ENCODE peak calls at places on chromosomes 6 and 20, in ten cellular contexts. S is fibroblast of the aortic adventitia, G is transverse colon, K is cardiac muscle cell, F is HCT116, E is tibial artery, A is brain microvascular endothelial cell, R is heart right ventricle, J is AG10803, L is ascending aorta. T is an unnamed sample.

GRCh38 chr6:3280866-3281465 is 22.2 kb downstream of the PSMG4 start:
- DNase-seq in R (no peak), J (peak), A (peak), L (peak), F (no peak), S (peak), K (no peak), E (peak), G (peak), T (no peak)

GRCh38 chr6:157393667-157394329 is 12.8 kb downstream of the ZDHHC14 start:
- DNase-seq in J (no peak), R (no peak), L (no peak), S (no peak), E (no peak), A (no peak), F (no peak), K (no peak), G (no peak), T (no peak)

GRCh38 chr6:82217014-82217621 is 30.4 kb downstream of the IBTK start:
- DNase-seq in K (no peak), F (no peak), J (no peak), S (no peak), G (no peak), R (no peak), A (no peak), L (no peak), E (no peak), T (no peak)

GRCh38 chr20:23096073-23096472 is 9.9 kb upstream of the CD93 start:
- DNase-seq in G (no peak), S (no peak), J (no peak), A (no peak), F (no peak), K (no peak), L (no peak), R (no peak), E (no peak), T (no peak)

GRCh38 chr6:33123732-33124524 is 48.1 kb downstream of the HLA-DPB1 start:
- DNase-seq in R (no peak), L (no peak), E (no peak), K (peak), G (no peak), F (peak), J (peak), A (no peak), S (peak), T (no peak)

GRCh38 chr20:9889270-9889981 is 50.5 kb upstream of the PAK5 start:
- DNase-seq in J (no peak), A (no peak), F (no peak), R (no peak), K (no peak), S (no peak), E (no peak), L (no peak), G (no peak), T (no peak)

GRCh38 chr6:20486641-20487040 is 47.6 kb upstream of the CDKAL1 start:
- DNase-seq in E (no peak), L (no peak), G (no peak), S (no peak), R (no peak), J (no peak), A (no peak), K (no peak), F (no peak), T (no peak)

GRCh38 chr6:44932651-44933091 is 395.5 kb upstream of the RUNX2 start:
- DNase-seq in L (no peak), S (no peak), A (no peak), E (no peak), K (no peak), G (no peak), J (no peak), F (no peak), R (no peak), T (no peak)

GRCh38 chr20:23624307-23624706 is 13.4 kb downstream of the CST3 start:
- DNase-seq in R (no peak), J (no peak), E (no peak), L (no peak), S (peak), F (no peak), K (no peak), A (peak), G (no peak), T (no peak)

GRCh38 chr6:27867941-27868705 is 44.1 kb downstream of the OR2B2 start:
- DNase-seq in E (no peak), A (no peak), R (no peak), K (no peak), G (no peak), F (no peak), L (no peak), J (peak), S (no peak), T (no peak)

GRCh38 chr6:151014404-151015150 is 149.1 kb downstream of the MTHFD1L start:
- DNase-seq in L (peak), G (peak), A (peak), J (peak), S (peak), E (peak), F (peak), R (peak), K (peak), T (peak)

GRCh38 chr20:47330933-47331708 is 25.4 kb downstream of the ZMYND8 start:
- DNase-seq in J (peak), E (no peak), L (peak), R (no peak), F (peak), K (no peak), S (peak), A (peak), G (peak), T (no peak)

GRCh38 chr20:23939063-23939462 is 49.5 kb downstream of the GGTLC1 start:
- DNase-seq in A (no peak), G (no peak), F (no peak), L (peak), R (no peak), J (no peak), E (no peak), S (no peak), K (no peak), T (no peak)

GRCh38 chr6:89400912-89401399 is 11.1 kb downstream of the RRAGD start:
- DNase-seq in S (no peak), A (no peak), G (no peak), F (no peak), K (no peak), L (no peak), R (no peak), J (no peak), E (no peak), T (no peak)

GRCh38 chr6:57134954-57135353 is 37.2 kb upstream of the BAG2 start:
- DNase-seq in F (no peak), A (no peak), L (no peak), K (no peak), G (no peak), E (no peak), S (no peak), R (no peak), J (no peak), T (no peak)

GRCh38 chr6:25971187-25971811 is 8.7 kb downstream of the TRIM38 start:
- DNase-seq in K (no peak), J (peak), S (peak), E (peak), G (no peak), F (peak), R (peak), A (peak), L (peak), T (no peak)

GRCh38 chr20:2619961-2620595 is 32.4 kb upstream of the NOP56 start:
- DNase-seq in J (no peak), G (no peak), A (peak), F (peak), E (no peak), L (no peak), R (no peak), K (no peak), S (peak), T (no peak)

GRCh38 chr6:98586163-98586562 is 248.2 kb upstream of the POU3F2 start:
- DNase-seq in S (no peak), G (no peak), L (no peak), J (no peak), R (no peak), F (no peak), A (no peak), K (no peak), E (no peak), T (no peak)

GRCh38 chr6:155881845-155882526 is 426.3 kb upstream of the NOX3 start:
- DNase-seq in F (no peak), L (no peak), R (no peak), S (no peak), K (no peak), J (no peak), G (no peak), A (no peak), E (no peak), T (no peak)

GRCh38 chr20:36084897-36085617 is 69.5 kb upstream of the EPB41L1 start:
- DNase-seq in F (no peak), A (peak), S (peak), L (no peak), K (no peak), G (no peak), E (no peak), R (no peak), J (peak), T (no peak)

GRCh38 chr20:62786100-62786499 is 10.2 kb upstream of the MRGBP start:
- DNase-seq in R (no peak), S (no peak), F (no peak), A (no peak), J (no peak), K (no peak), E (no peak), G (no peak), L (no peak), T (no peak)

GRCh38 chr6:25442898-25443297 is 163.7 kb downstream of the CARMIL1 start:
- DNase-seq in K (no peak), G (no peak), E (no peak), S (no peak), L (no peak), A (no peak), J (no peak), F (no peak), R (no peak), T (no peak)

GRCh38 chr20:53578492-53579222 is 15.0 kb downstream of the ZNF217 start:
- DNase-seq in J (peak), R (peak), F (peak), L (peak), K (peak), A (peak), G (peak), E (peak), S (peak), T (no peak)

GRCh38 chr6:9496837-9497236 is 918.0 kb downstream of the TFAP2A start:
- DNase-seq in R (no peak), K (no peak), S (no peak), J (no peak), G (no peak), F (no peak), E (no peak), L (no peak), A (no peak), T (no peak)

GRCh38 chr6:11586574-11586973 is 49.0 kb downstream of the TMEM170B start:
- DNase-seq in A (peak), J (peak), F (no peak), G (no peak), R (no peak), L (no peak), K (no peak), S (peak), E (no peak), T (no peak)

GRCh38 chr6:39327516-39327915 is 5.0 kb upstream of the KCNK16 start:
- DNase-seq in R (no peak), S (no peak), G (no peak), J (no peak), L (no peak), A (no peak), E (no peak), F (no peak), K (no peak), T (no peak)

GRCh38 chr20:7980332-7981046 is 39.1 kb downstream of the TMX4 start:
- DNase-seq in E (no peak), R (no peak), L (no peak), S (peak), A (peak), K (peak), J (peak), G (no peak), F (peak), T (no peak)

GRCh38 chr6:33298773-33299236 is at the start of gene RGL2:
- DNase-seq in G (peak), L (peak), E (peak), R (peak), J (peak), K (peak), S (peak), F (no peak), A (no peak), T (peak)

GRCh38 chr6:135983093-135983492 is 131.6 kb downstream of the PDE7B start:
- DNase-seq in G (no peak), A (no peak), S (no peak), F (no peak), J (no peak), K (no peak), R (no peak), E (no peak), L (no peak), T (no peak)

GRCh38 chr20:58665606-58666005 is 14.5 kb downstream of the STX16 start:
- DNase-seq in A (no peak), R (no peak), E (no peak), L (no peak), J (no peak), F (no peak), G (no peak), K (no peak), S (no peak), T (no peak)

GRCh38 chr6:151914475-151914874 is 107.0 kb downstream of the ESR1 start:
- DNase-seq in K (no peak), J (peak), E (no peak), F (no peak), L (no peak), G (no peak), S (peak), R (no peak), A (peak), T (no peak)

GRCh38 chr20:1402149-1402548 is 9.3 kb upstream of the FKBP1A start:
- DNase-seq in S (peak), J (peak), G (no peak), A (no peak), K (no peak), F (no peak), R (no peak), L (no peak), E (no peak), T (no peak)

GRCh38 chr6:153210083-153210482 is 79.0 kb upstream of the RGS17 start:
- DNase-seq in L (no peak), G (no peak), K (no peak), S (peak), A (peak), R (no peak), J (peak), F (no peak), E (no peak), T (no peak)

GRCh38 chr6:43278524-43279078 is 19.5 kb upstream of the SLC22A7 start:
- DNase-seq in K (no peak), A (no peak), F (no peak), R (no peak), E (no peak), S (peak), J (peak), G (peak), L (no peak), T (no peak)

GRCh38 chr6:166462461-166463135 is 79.9 kb upstream of the MPC1 start:
- DNase-seq in G (no peak), L (peak), R (no peak), K (no peak), S (no peak), A (no peak), F (no peak), J (no peak), E (no peak), T (no peak)

GRCh38 chr6:17630511-17631073 is 30.5 kb downstream of the FAM8A1 start:
- DNase-seq in S (no peak), G (peak), R (no peak), A (peak), K (no peak), L (no peak), F (no peak), J (no peak), E (no peak), T (no peak)

GRCh38 chr6:34288581-34288980 is 39.8 kb upstream of the SMIM29 start:
- DNase-seq in L (no peak), S (no peak), F (no peak), K (no peak), E (no peak), G (no peak), A (no peak), J (no peak), R (no peak), T (no peak)

GRCh38 chr6:102114402-102114801 is 720.9 kb downstream of the GRIK2 start:
- DNase-seq in R (no peak), A (no peak), S (no peak), E (no peak), J (no peak), L (no peak), G (no peak), K (peak), F (peak), T (no peak)

GRCh38 chr6:101608724-101609123 is 215.2 kb downstream of the GRIK2 start:
- DNase-seq in G (no peak), S (no peak), F (no peak), J (no peak), L (no peak), E (no peak), R (no peak), A (no peak), K (no peak), T (no peak)

GRCh38 chr6:46191961-46192360 is 21.2 kb upstream of the ENPP5 start:
- DNase-seq in F (no peak), R (no peak), J (peak), S (peak), G (no peak), E (no peak), L (no peak), A (peak), K (no peak), T (no peak)

GRCh38 chr6:36985963-36986703 is at the start of gene MTCH1:
- DNase-seq in A (peak), S (peak), G (peak), L (peak), K (peak), F (peak), R (peak), J (peak), E (peak), T (peak)

GRCh38 chr6:36985384-36985962 is 523 bp downstream of the MTCH1 start:
- DNase-seq in G (no peak), A (no peak), J (no peak), K (no peak), L (no peak), S (no peak), F (no peak), R (no peak), E (no peak), T (peak)

GRCh38 chr6:36984581-36985383 is 1.2 kb downstream of the MTCH1 start:
- DNase-seq in E (peak), R (peak), S (peak), K (peak), F (peak), J (peak), G (peak), L (peak), A (peak), T (no peak)

GRCh38 chr6:36986704-36987047 is 680 bp upstream of the MTCH1 start:
- DNase-seq in E (no peak), K (no peak), A (no peak), S (no peak), R (no peak), F (no peak), J (no peak), L (no peak), G (no peak), T (no peak)

GRCh38 chr6:36989264-36989663 is 3.3 kb upstream of the MTCH1 start:
- DNase-seq in L (no peak), F (no peak), G (no peak), A (no peak), R (no peak), E (no peak), S (no peak), K (no peak), J (no peak), T (no peak)
- TF ChIP-seq CTCF in L (no peak), F (no peak), G (no peak), A (no peak), R (no peak), E (no peak), S (no peak), K (no peak), J (no peak), T (no peak)

DNA sequence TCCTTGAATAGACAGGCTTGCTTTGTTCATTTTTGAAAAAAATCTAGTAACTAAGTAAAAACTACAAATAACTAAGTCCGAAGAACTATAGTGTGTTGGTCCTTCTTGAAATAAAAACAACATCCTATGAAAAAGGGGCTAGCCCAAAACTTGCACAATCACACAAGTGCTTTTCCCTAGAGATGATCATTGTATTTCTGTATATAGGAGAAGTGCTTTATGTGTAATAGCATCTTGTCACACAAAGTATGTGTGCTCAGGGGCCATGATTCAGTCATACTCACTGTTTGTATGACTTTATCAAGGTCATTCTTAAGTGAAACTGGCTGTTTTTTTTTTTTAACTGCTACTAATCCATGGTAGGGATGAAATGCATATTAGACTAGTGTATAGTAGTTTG is 179.8 kb downstream of the DTNBP1 start:
- DNase-seq in S (no peak), K (no peak), F (no peak), A (no peak), L (no peak), R (no peak), J (no peak), G (no peak), E (no peak), T (no peak)
- H3K4me3 ChIP-seq in S (no peak), K (no peak), F (no peak), A (no peak), L (no peak), R (no peak), J (no peak), G (no peak), E (no peak), T (no peak)

DNA sequence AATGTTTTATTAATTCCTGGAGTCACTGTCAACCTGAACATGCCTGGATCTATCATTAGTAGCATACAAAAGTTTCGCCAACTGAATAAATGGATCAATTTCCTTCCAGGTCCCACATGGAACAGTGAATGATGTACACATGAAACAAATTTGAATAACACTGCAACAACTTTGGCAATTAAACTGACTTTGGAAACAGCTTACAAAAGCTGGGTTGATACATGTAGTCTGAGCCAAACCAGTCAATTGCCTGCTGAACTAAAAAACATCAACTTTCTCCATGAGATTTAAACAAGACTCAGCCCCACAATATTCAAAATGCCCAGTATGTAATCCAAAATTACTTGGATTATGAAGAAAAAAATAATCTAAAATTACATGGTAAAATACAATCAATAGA is 90.1 kb upstream of the HMGCLL1 start:
- DNase-seq in F (no peak), K (no peak), L (no peak), S (no peak), J (no peak), A (no peak), E (no peak), R (no peak), G (no peak), T (no peak)
- TF ChIP-seq CTCF in F (no peak), K (no peak), L (no peak), S (no peak), J (no peak), A (no peak), E (no peak), R (no peak), G (no peak), T (no peak)

GRCh38 chr6:48068326-48069191 is 42.4 kb downstream of the PTCHD4 start:
- DNase-seq in G (no peak), E (no peak), K (peak), F (no peak), R (no peak), S (no peak), J (no peak), L (no peak), A (no peak), T (no peak)
- H3K4me3 ChIP-seq in G (no peak), E (peak), K (peak), F (no peak), R (peak), S (peak), J (no peak), L (peak), A (peak), T (peak)

DNA sequence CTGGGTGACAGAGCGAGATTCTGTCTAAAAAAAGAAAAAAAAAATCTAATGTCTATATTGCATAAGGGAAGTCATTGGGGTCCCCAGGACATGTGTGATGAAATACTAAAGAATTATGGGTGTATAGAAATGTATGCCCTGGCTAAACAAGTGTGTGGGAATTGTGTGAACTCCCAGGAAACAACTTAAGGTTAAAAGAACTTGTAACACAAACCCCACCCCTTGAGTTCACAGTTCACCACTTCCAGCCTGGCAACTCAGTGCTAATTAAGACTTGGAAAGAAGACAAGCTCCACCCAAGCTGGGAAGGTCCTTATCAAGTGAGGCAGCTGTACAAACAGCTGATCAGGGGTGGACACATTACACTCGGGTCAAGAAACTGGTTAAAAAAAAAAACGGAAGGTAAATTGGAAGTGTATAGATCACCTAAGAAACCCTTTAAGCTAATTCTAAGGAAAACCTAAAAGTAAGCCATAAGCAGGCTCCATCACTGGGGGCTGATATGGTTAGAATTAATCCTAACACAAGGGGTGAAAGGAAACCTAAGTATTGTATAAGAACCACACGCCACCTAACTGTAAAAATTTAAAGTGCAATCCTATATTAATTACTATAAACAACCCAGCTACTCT is 25.2 kb downstream of the HLA-A start:
- DNase-seq in E (no peak), J (no peak), F (peak), R (peak), A (no peak), G (peak), S (no peak), L (no peak), K (no peak), T (no peak)
- TF ChIP-seq CTCF in E (no peak), J (no peak), F (no peak), R (no peak), A (no peak), G (no peak), S (no peak), L (no peak), K (peak), T (no peak)

T was measured in tibial nerve.